ENCODE peak calls at places on chromosome 11, in four cellular contexts. One of them, this sample, is unnamed.

GRCh38 chr11:14894657-14895598 is 2.9 kb upstream of the CYP2R1 start:
- DNase-seq in WTC11: no peak
- DNase-seq in K562: no peak
- DNase-seq in H1: no peak
- DNase-seq in this sample: no peak

GRCh38 chr11:17075506-17075905 is 2.0 kb downstream of the RPS13 start:
- DNase-seq in WTC11: no peak
- DNase-seq in K562: no peak
- DNase-seq in H1: no peak
- DNase-seq in this sample: no peak

GRCh38 chr11:113189909-113190667 is 124.3 kb upstream of the TTC12 start:
- DNase-seq in WTC11: no peak
- DNase-seq in K562: peak
- DNase-seq in H1: no peak
- DNase-seq in this sample: no peak

GRCh38 chr11:104917259-104918112 is 19.2 kb upstream of the CASP12 start:
- DNase-seq in WTC11: no peak
- DNase-seq in K562: no peak
- DNase-seq in H1: no peak
- DNase-seq in this sample: no peak

GRCh38 chr11:27397619-27398412 is 34.8 kb upstream of the CCDC34 start:
- DNase-seq in WTC11: no peak
- DNase-seq in K562: no peak
- DNase-seq in H1: no peak
- DNase-seq in this sample: peak

GRCh38 chr11:96254087-96254486 is 88.9 kb downstream of the MAML2 start:
- DNase-seq in WTC11: no peak
- DNase-seq in K562: no peak
- DNase-seq in H1: no peak
- DNase-seq in this sample: no peak

GRCh38 chr11:43393765-43394355 is 35.1 kb downstream of the TTC17 start:
- DNase-seq in WTC11: no peak
- DNase-seq in K562: no peak
- DNase-seq in H1: no peak
- DNase-seq in this sample: no peak

GRCh38 chr11:47408598-47409439 is 429 bp downstream of the SLC39A13 start:
- DNase-seq in WTC11: peak
- DNase-seq in K562: no peak
- DNase-seq in H1: no peak
- DNase-seq in this sample: peak

GRCh38 chr11:64885367-64886286 is 7.2 kb upstream of the EHD1 start:
- DNase-seq in WTC11: no peak
- DNase-seq in K562: peak
- DNase-seq in H1: no peak
- DNase-seq in this sample: no peak

GRCh38 chr11:131254254-131254653 is 116.2 kb upstream of the NTM start:
- DNase-seq in WTC11: peak
- DNase-seq in K562: no peak
- DNase-seq in H1: no peak
- DNase-seq in this sample: no peak

GRCh38 chr11:122025757-122026156 is 90.3 kb downstream of the BLID start:
- DNase-seq in WTC11: peak
- DNase-seq in K562: no peak
- DNase-seq in H1: no peak
- DNase-seq in this sample: no peak

GRCh38 chr11:94732617-94733292 is 35.4 kb upstream of the AMOTL1 start:
- DNase-seq in WTC11: no peak
- DNase-seq in K562: no peak
- DNase-seq in H1: no peak
- DNase-seq in this sample: no peak
- TF ChIP-seq TEAD4 in WTC11: no peak
- TF ChIP-seq TEAD4 in K562: no peak
- TF ChIP-seq TEAD4 in H1: no peak
- TF ChIP-seq TEAD4 in this sample: no peak

GRCh38 chr11:86978756-86979608 is 23.8 kb upstream of the FZD4 start:
- DNase-seq in WTC11: no peak
- DNase-seq in K562: peak
- DNase-seq in H1: no peak
- DNase-seq in this sample: peak
- TF ChIP-seq CTCF in WTC11: no peak
- TF ChIP-seq CTCF in K562: peak
- TF ChIP-seq CTCF in H1: peak
- TF ChIP-seq CTCF in this sample: peak

GRCh38 chr11:13328276-13328675 is 50.7 kb downstream of the BMAL1 start:
- DNase-seq in WTC11: no peak
- DNase-seq in K562: no peak
- DNase-seq in H1: no peak
- DNase-seq in this sample: peak

GRCh38 chr11:13327421-13327820 is 49.8 kb downstream of the BMAL1 start:
- DNase-seq in WTC11: no peak
- DNase-seq in K562: no peak
- DNase-seq in H1: no peak
- DNase-seq in this sample: no peak

GRCh38 chr11:13332124-13332523 is 54.5 kb downstream of the BMAL1 start:
- DNase-seq in WTC11: no peak
- DNase-seq in K562: no peak
- DNase-seq in H1: no peak
- DNase-seq in this sample: no peak

GRCh38 chr11:13333456-13333957 is 55.9 kb downstream of the BMAL1 start:
- DNase-seq in WTC11: no peak
- DNase-seq in K562: no peak
- DNase-seq in H1: no peak
- DNase-seq in this sample: no peak

GRCh38 chr11:13329670-13330401 is 52.2 kb downstream of the BMAL1 start:
- DNase-seq in WTC11: no peak
- DNase-seq in K562: no peak
- DNase-seq in H1: no peak
- DNase-seq in this sample: peak
- TF ChIP-seq TEAD4 in WTC11: no peak
- TF ChIP-seq TEAD4 in K562: no peak
- TF ChIP-seq TEAD4 in H1: no peak
- TF ChIP-seq TEAD4 in this sample: no peak

GRCh38 chr11:72228229-72228843 is 3.8 kb downstream of the INPPL1 start:
- DNase-seq in WTC11: no peak
- DNase-seq in K562: no peak
- DNase-seq in H1: no peak
- DNase-seq in this sample: no peak
- TF ChIP-seq CTCF in WTC11: no peak
- TF ChIP-seq CTCF in K562: no peak
- TF ChIP-seq CTCF in H1: no peak
- TF ChIP-seq CTCF in this sample: peak

DNA sequence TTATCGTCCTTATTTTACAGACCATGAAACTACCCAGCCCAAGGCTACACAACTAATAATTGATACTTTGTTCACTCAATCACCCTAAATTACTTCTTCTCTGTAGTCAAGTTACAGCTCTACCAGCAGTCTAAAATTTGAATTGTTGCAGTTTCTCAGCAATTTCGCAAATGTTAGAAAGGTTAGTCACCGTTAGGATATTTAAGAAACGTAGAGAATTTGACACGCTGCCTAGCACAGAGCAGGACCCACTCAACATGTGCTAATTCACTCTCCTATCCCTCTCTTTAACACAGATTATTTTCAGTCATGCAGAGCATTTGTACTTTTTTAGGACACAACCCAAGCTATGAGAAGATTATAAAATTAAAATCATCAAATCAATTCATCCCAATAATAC is 771.1 kb upstream of the LUZP2 start:
- DNase-seq in WTC11: no peak
- DNase-seq in K562: no peak
- DNase-seq in H1: no peak
- DNase-seq in this sample: no peak
- TF ChIP-seq TEAD4 in WTC11: no peak
- TF ChIP-seq TEAD4 in K562: no peak
- TF ChIP-seq TEAD4 in H1: no peak
- TF ChIP-seq TEAD4 in this sample: no peak

GRCh38 chr11:128308793-128309192 is 278.6 kb downstream of the ETS1 start:
- DNase-seq in WTC11: no peak
- DNase-seq in K562: no peak
- DNase-seq in H1: no peak
- DNase-seq in this sample: no peak

GRCh38 chr11:128311742-128312719 is 275.3 kb downstream of the ETS1 start:
- DNase-seq in WTC11: no peak
- DNase-seq in K562: no peak
- DNase-seq in H1: no peak
- DNase-seq in this sample: no peak

GRCh38 chr11:128313931-128314330 is 273.4 kb downstream of the ETS1 start:
- DNase-seq in WTC11: no peak
- DNase-seq in K562: no peak
- DNase-seq in H1: no peak
- DNase-seq in this sample: no peak

GRCh38 chr11:128310005-128310404 is 277.4 kb downstream of the ETS1 start:
- DNase-seq in WTC11: no peak
- DNase-seq in K562: no peak
- DNase-seq in H1: no peak
- DNase-seq in this sample: no peak

DNA sequence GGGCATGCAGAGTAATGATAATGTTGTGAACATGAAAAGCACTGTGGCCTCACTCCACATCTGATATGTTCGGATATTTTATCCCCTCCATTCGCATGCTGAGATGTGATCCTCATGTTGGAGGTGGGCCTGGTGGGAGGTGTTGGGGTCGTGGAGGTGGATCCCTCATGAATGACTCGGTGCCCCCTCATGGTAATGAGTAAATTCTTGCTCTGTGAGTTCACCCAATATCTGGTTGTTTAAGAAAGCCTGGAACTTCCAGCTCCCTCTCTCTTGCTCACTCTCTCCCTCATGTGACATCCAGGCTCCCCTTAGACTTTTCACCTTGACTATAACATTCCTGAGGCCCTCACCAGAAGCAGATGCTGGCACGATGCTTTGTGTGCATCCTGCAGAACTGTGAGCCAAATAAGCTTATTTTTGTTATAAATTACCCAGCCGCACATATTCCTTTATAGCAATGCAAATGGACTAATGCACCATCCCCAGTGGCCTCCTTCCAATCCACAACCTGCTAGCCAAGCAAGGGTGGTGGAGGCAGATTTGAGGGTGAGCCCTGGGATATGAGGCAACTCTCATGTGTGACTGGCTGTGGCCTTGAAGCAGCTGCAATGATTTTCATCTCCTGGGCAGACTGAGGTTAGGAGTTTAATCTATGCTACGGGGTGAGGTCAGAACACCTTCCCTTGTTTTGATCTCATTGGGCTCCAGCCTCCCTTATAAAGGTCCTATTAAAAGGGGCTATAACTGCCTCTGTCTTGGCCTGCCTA is 276.5 kb downstream of the ETS1 start:
- DNase-seq in WTC11: no peak
- DNase-seq in K562: no peak
- DNase-seq in H1: no peak
- DNase-seq in this sample: no peak
- TF ChIP-seq CTCF in WTC11: no peak
- TF ChIP-seq CTCF in K562: no peak
- TF ChIP-seq CTCF in H1: no peak
- TF ChIP-seq CTCF in this sample: no peak

DNA sequence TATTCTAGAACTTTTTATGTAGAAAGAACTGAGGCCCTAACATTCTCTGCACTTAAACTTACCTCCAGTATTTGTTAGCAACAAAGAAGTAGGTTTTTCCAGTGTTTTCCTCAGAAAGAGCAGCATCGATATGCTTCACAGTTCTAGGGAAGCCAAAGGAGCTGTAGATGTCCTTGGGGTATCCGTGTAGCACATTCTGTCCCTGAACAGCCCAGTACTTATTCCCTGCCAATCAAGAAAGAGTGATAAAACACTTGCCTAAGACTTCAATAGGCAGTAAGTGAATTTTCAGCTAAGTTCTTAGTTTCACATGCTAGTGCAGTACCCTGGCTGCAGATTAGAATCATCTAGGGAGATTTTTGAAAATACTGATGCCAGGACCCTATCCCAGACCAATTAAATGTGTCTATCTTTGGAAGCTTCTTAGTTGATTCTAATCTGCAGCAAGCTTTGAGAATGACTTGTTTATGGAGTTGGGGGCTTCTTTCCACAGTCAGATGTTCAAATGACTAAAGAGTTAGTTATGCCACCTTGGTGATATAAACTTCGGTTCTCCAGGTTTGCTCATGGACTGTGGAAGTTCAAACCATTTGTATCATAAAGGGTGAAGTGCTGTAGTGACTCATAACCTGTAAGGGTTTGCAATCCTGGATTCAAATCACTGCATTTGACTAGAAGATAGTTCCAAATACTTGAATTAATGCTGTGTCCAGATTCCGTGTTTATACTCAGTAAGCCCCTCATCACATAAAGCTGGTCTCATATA is 6.5 kb downstream of the MMP1 start:
- DNase-seq in WTC11: no peak
- DNase-seq in K562: no peak
- DNase-seq in H1: no peak
- DNase-seq in this sample: no peak
- TF ChIP-seq TEAD4 in WTC11: no peak
- TF ChIP-seq TEAD4 in K562: no peak
- TF ChIP-seq TEAD4 in H1: no peak
- TF ChIP-seq TEAD4 in this sample: no peak

This sample was measured in SK-N-SH.